ENCODE peak calls at places on chromosomes 4 and X, in nine cellular contexts. One of them, this sample, is unnamed.
A peak's percentile ranks its signal among the peaks of the same experiment; 100 is the strongest.

GRCh38 chrX:52574416-52575275 is 57.8 kb upstream of the XAGE1B start:
- DNase-seq in upper lobe of left lung: no peak
- DNase-seq in H1: no peak
- DNase-seq in Panc1: peak; percentile 18
- DNase-seq in transverse colon: peak; percentile 27
- DNase-seq in SK-N-SH: peak; percentile 45
- DNase-seq in sigmoid colon: no peak
- DNase-seq in GM23338: peak; percentile 80
- DNase-seq in HCT116: peak; percentile 22
- DNase-seq in this sample: peak; percentile 6

GRCh38 chr4:123827511-123827910 is 430.9 kb downstream of the SPRY1 start:
- DNase-seq in upper lobe of left lung: no peak
- DNase-seq in H1: no peak
- DNase-seq in Panc1: no peak
- DNase-seq in transverse colon: no peak
- DNase-seq in SK-N-SH: no peak
- DNase-seq in sigmoid colon: no peak
- DNase-seq in GM23338: no peak
- DNase-seq in HCT116: no peak
- DNase-seq in this sample: no peak

GRCh38 chrX:50988649-50989048 is 78.1 kb downstream of the BMP15 start:
- DNase-seq in upper lobe of left lung: no peak
- DNase-seq in H1: no peak
- DNase-seq in Panc1: peak; percentile 13
- DNase-seq in transverse colon: no peak
- DNase-seq in SK-N-SH: peak; percentile 29
- DNase-seq in sigmoid colon: no peak
- DNase-seq in GM23338: peak; percentile 49
- DNase-seq in HCT116: no peak
- DNase-seq in this sample: no peak

GRCh38 chr4:77415689-77416088 is 189.9 kb upstream of the CXCL13 start:
- DNase-seq in upper lobe of left lung: no peak
- DNase-seq in H1: no peak
- DNase-seq in Panc1: no peak
- DNase-seq in transverse colon: no peak
- DNase-seq in SK-N-SH: no peak
- DNase-seq in sigmoid colon: no peak
- DNase-seq in GM23338: no peak
- DNase-seq in HCT116: no peak
- DNase-seq in this sample: no peak

GRCh38 chr4:175252642-175253041 is 334.5 kb downstream of the ADAM29 start:
- DNase-seq in upper lobe of left lung: no peak
- DNase-seq in H1: no peak
- DNase-seq in Panc1: no peak
- DNase-seq in transverse colon: no peak
- DNase-seq in SK-N-SH: no peak
- DNase-seq in sigmoid colon: no peak
- DNase-seq in GM23338: peak; percentile 10
- DNase-seq in HCT116: no peak
- DNase-seq in this sample: no peak

GRCh38 chrX:68177542-68177941 is 255.8 kb downstream of the OPHN1 start:
- DNase-seq in upper lobe of left lung: no peak
- DNase-seq in H1: no peak
- DNase-seq in Panc1: no peak
- DNase-seq in transverse colon: no peak
- DNase-seq in SK-N-SH: no peak
- DNase-seq in sigmoid colon: no peak
- DNase-seq in GM23338: no peak
- DNase-seq in HCT116: no peak
- DNase-seq in this sample: no peak

GRCh38 chrX:64205441-64205734 is at the start of gene AMER1:
- DNase-seq in upper lobe of left lung: no peak
- DNase-seq in H1: no peak
- DNase-seq in Panc1: no peak
- DNase-seq in transverse colon: peak; percentile 58
- DNase-seq in SK-N-SH: no peak
- DNase-seq in sigmoid colon: no peak
- DNase-seq in GM23338: no peak
- DNase-seq in HCT116: no peak
- DNase-seq in this sample: no peak

GRCh38 chr4:3859571-3859970 is 93.4 kb downstream of the ADRA2C start:
- DNase-seq in upper lobe of left lung: peak; percentile 29
- DNase-seq in H1: no peak
- DNase-seq in Panc1: no peak
- DNase-seq in transverse colon: no peak
- DNase-seq in SK-N-SH: no peak
- DNase-seq in sigmoid colon: no peak
- DNase-seq in GM23338: no peak
- DNase-seq in HCT116: no peak
- DNase-seq in this sample: no peak

GRCh38 chr4:1723131-1723801 is 1.9 kb downstream of the TACC3 start:
- DNase-seq in upper lobe of left lung: no peak
- DNase-seq in H1: no peak
- DNase-seq in Panc1: no peak
- DNase-seq in transverse colon: no peak
- DNase-seq in SK-N-SH: no peak
- DNase-seq in sigmoid colon: no peak
- DNase-seq in GM23338: no peak
- DNase-seq in HCT116: no peak
- DNase-seq in this sample: no peak

GRCh38 chrX:34656842-34657780 is at the start of gene TMEM47:
- DNase-seq in upper lobe of left lung: peak; percentile 92
- DNase-seq in H1: peak; percentile 68
- DNase-seq in Panc1: no peak
- DNase-seq in transverse colon: peak; percentile 71
- DNase-seq in SK-N-SH: peak; percentile 75
- DNase-seq in sigmoid colon: peak; percentile 86
- DNase-seq in GM23338: peak; percentile 87
- DNase-seq in HCT116: no peak
- DNase-seq in this sample: no peak

GRCh38 chrX:14083783-14084182 is 54.1 kb upstream of the GEMIN8 start:
- DNase-seq in upper lobe of left lung: no peak
- DNase-seq in H1: no peak
- DNase-seq in Panc1: no peak
- DNase-seq in transverse colon: no peak
- DNase-seq in SK-N-SH: no peak
- DNase-seq in sigmoid colon: no peak
- DNase-seq in GM23338: no peak
- DNase-seq in HCT116: no peak
- DNase-seq in this sample: no peak

GRCh38 chr4:125316391-125316780 is 1.6 kb downstream of the FAT4 start:
- DNase-seq in upper lobe of left lung: peak; percentile 85
- DNase-seq in H1: no peak
- DNase-seq in Panc1: no peak
- DNase-seq in transverse colon: peak; percentile 15
- DNase-seq in SK-N-SH: peak; percentile 39
- DNase-seq in sigmoid colon: no peak
- DNase-seq in GM23338: peak; percentile 59
- DNase-seq in HCT116: no peak
- DNase-seq in this sample: no peak

GRCh38 chrX:123871309-123871708 is 11.5 kb downstream of the XIAP start:
- DNase-seq in upper lobe of left lung: no peak
- DNase-seq in H1: no peak
- DNase-seq in Panc1: no peak
- DNase-seq in transverse colon: no peak
- DNase-seq in SK-N-SH: no peak
- DNase-seq in sigmoid colon: no peak
- DNase-seq in GM23338: no peak
- DNase-seq in HCT116: no peak
- DNase-seq in this sample: no peak

GRCh38 chrX:56813318-56813837 is 84.3 kb downstream of the NBDY start:
- DNase-seq in upper lobe of left lung: no peak
- DNase-seq in H1: no peak
- DNase-seq in Panc1: no peak
- DNase-seq in transverse colon: no peak
- DNase-seq in SK-N-SH: no peak
- DNase-seq in sigmoid colon: no peak
- DNase-seq in GM23338: no peak
- DNase-seq in HCT116: no peak
- DNase-seq in this sample: no peak

GRCh38 chr4:66273110-66273509 is 602.8 kb upstream of the EPHA5 start:
- DNase-seq in upper lobe of left lung: no peak
- DNase-seq in H1: no peak
- DNase-seq in Panc1: no peak
- DNase-seq in transverse colon: no peak
- DNase-seq in SK-N-SH: no peak
- DNase-seq in sigmoid colon: no peak
- DNase-seq in GM23338: no peak
- DNase-seq in HCT116: no peak
- DNase-seq in this sample: no peak

GRCh38 chr4:91099666-91100065 is 972.5 kb downstream of the CCSER1 start:
- DNase-seq in upper lobe of left lung: no peak
- DNase-seq in H1: no peak
- DNase-seq in Panc1: no peak
- DNase-seq in transverse colon: no peak
- DNase-seq in SK-N-SH: no peak
- DNase-seq in sigmoid colon: no peak
- DNase-seq in GM23338: peak; percentile 15
- DNase-seq in HCT116: no peak
- DNase-seq in this sample: no peak

GRCh38 chrX:20140410-20140809 is 1.2 kb downstream of the EIF1AX start:
- DNase-seq in upper lobe of left lung: no peak
- DNase-seq in H1: no peak
- DNase-seq in Panc1: no peak
- DNase-seq in transverse colon: no peak
- DNase-seq in SK-N-SH: no peak
- DNase-seq in sigmoid colon: no peak
- DNase-seq in GM23338: no peak
- DNase-seq in HCT116: no peak
- DNase-seq in this sample: no peak

GRCh38 chr4:128709268-128709667 is 100.2 kb upstream of the JADE1 start:
- DNase-seq in upper lobe of left lung: no peak
- DNase-seq in H1: no peak
- DNase-seq in Panc1: no peak
- DNase-seq in transverse colon: no peak
- DNase-seq in SK-N-SH: no peak
- DNase-seq in sigmoid colon: no peak
- DNase-seq in GM23338: no peak
- DNase-seq in HCT116: no peak
- DNase-seq in this sample: no peak

GRCh38 chr4:38170380-38170779 is 210.2 kb downstream of the PTTG2 start:
- DNase-seq in upper lobe of left lung: no peak
- DNase-seq in H1: no peak
- DNase-seq in Panc1: no peak
- DNase-seq in transverse colon: no peak
- DNase-seq in SK-N-SH: no peak
- DNase-seq in sigmoid colon: no peak
- DNase-seq in GM23338: no peak
- DNase-seq in HCT116: no peak
- DNase-seq in this sample: no peak

DNA sequence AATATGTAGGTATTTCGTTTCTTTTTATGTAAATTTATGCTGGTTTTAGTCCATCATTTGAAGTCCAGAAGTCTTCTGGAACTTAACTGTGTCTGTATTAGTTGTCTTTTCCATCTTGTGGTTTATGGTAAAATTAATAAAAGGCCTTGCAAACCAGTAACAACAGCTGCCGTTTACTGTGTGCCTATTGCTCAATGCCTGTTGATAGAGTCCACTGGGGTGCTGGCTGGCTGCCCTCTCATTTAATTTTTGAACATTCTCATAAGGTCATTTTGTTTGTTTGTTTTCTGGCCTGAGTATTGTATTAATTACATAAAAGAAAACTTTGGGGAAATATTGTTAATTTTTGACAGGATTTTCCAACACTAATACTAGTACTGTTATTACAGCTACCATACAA is 98.0 kb downstream of the NAA11 start:
- DNase-seq in upper lobe of left lung: no peak
- DNase-seq in H1: no peak
- DNase-seq in Panc1: no peak
- DNase-seq in transverse colon: no peak
- DNase-seq in SK-N-SH: no peak
- DNase-seq in sigmoid colon: no peak
- DNase-seq in GM23338: no peak
- DNase-seq in HCT116: no peak
- DNase-seq in this sample: no peak
- TF ChIP-seq POLR2AphosphoS5 in upper lobe of left lung: no peak
- TF ChIP-seq POLR2AphosphoS5 in H1: no peak
- TF ChIP-seq POLR2AphosphoS5 in Panc1: no peak
- TF ChIP-seq POLR2AphosphoS5 in transverse colon: no peak
- TF ChIP-seq POLR2AphosphoS5 in SK-N-SH: no peak
- TF ChIP-seq POLR2AphosphoS5 in sigmoid colon: no peak
- TF ChIP-seq POLR2AphosphoS5 in GM23338: no peak
- TF ChIP-seq POLR2AphosphoS5 in HCT116: no peak
- TF ChIP-seq POLR2AphosphoS5 in this sample: no peak

GRCh38 chrX:40468033-40468979 is 112.5 kb upstream of the ATP6AP2 start:
- DNase-seq in upper lobe of left lung: no peak
- DNase-seq in H1: no peak
- DNase-seq in Panc1: peak; percentile 2
- DNase-seq in transverse colon: peak; percentile 59
- DNase-seq in SK-N-SH: peak; percentile 38
- DNase-seq in sigmoid colon: peak; percentile 75
- DNase-seq in GM23338: peak; percentile 39
- DNase-seq in HCT116: peak; percentile 47
- DNase-seq in this sample: no peak
- TF ChIP-seq POLR2AphosphoS5 in upper lobe of left lung: peak; percentile 46
- TF ChIP-seq POLR2AphosphoS5 in H1: no peak
- TF ChIP-seq POLR2AphosphoS5 in Panc1: no peak
- TF ChIP-seq POLR2AphosphoS5 in transverse colon: no peak
- TF ChIP-seq POLR2AphosphoS5 in SK-N-SH: no peak
- TF ChIP-seq POLR2AphosphoS5 in sigmoid colon: no peak
- TF ChIP-seq POLR2AphosphoS5 in GM23338: no peak
- TF ChIP-seq POLR2AphosphoS5 in HCT116: no peak
- TF ChIP-seq POLR2AphosphoS5 in this sample: no peak

DNA sequence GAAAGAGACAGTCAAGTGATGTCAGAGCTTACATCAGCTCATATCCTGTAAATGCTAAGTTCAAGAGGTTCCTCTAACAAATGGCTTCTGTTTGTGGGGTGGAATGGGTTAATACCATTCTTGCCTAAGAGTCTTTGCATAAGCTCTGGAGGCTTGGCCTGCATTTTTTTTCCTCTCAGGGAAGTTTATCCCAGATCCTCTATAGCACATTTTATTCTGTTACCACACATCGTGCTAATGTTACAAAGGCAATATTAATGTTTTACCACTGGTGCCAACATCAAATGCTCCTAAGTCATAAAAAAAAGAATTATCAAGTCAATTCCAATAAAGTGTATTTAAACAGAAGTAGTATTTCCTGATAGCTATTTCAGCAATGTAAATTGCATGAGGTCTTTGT is 2.9 kb upstream of the ADH6 start:
- DNase-seq in upper lobe of left lung: no peak
- DNase-seq in H1: no peak
- DNase-seq in Panc1: no peak
- DNase-seq in transverse colon: no peak
- DNase-seq in SK-N-SH: no peak
- DNase-seq in sigmoid colon: no peak
- DNase-seq in GM23338: peak; percentile 51
- DNase-seq in HCT116: no peak
- DNase-seq in this sample: no peak
- TF ChIP-seq POLR2AphosphoS5 in upper lobe of left lung: no peak
- TF ChIP-seq POLR2AphosphoS5 in H1: no peak
- TF ChIP-seq POLR2AphosphoS5 in Panc1: no peak
- TF ChIP-seq POLR2AphosphoS5 in transverse colon: no peak
- TF ChIP-seq POLR2AphosphoS5 in SK-N-SH: no peak
- TF ChIP-seq POLR2AphosphoS5 in sigmoid colon: no peak
- TF ChIP-seq POLR2AphosphoS5 in GM23338: no peak
- TF ChIP-seq POLR2AphosphoS5 in HCT116: no peak
- TF ChIP-seq POLR2AphosphoS5 in this sample: no peak

DNA sequence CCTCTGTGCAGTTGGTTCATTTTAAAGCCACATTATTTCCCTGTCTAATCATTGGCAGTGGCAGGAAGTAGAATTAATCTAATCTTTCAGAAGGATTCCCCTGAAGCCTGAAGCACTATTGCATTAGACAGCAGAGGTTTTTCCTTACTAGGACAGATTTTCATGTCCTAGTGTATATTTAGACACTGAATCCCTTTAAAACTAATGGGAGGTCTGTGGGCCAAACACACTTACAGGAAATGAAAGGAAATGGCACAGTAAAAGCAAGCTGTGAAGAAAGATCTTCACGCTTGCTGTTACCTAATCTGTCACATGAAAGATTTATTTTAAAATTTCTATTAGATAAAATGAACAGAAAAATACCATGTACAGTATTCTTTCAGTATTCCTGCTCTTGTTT is 165.2 kb downstream of the SLC39A8 start:
- DNase-seq in upper lobe of left lung: no peak
- DNase-seq in H1: no peak
- DNase-seq in Panc1: no peak
- DNase-seq in transverse colon: no peak
- DNase-seq in SK-N-SH: peak; percentile 33
- DNase-seq in sigmoid colon: no peak
- DNase-seq in GM23338: no peak
- DNase-seq in HCT116: no peak
- DNase-seq in this sample: no peak
- TF ChIP-seq POLR2AphosphoS5 in upper lobe of left lung: no peak
- TF ChIP-seq POLR2AphosphoS5 in H1: no peak
- TF ChIP-seq POLR2AphosphoS5 in Panc1: no peak
- TF ChIP-seq POLR2AphosphoS5 in transverse colon: no peak
- TF ChIP-seq POLR2AphosphoS5 in SK-N-SH: no peak
- TF ChIP-seq POLR2AphosphoS5 in sigmoid colon: no peak
- TF ChIP-seq POLR2AphosphoS5 in GM23338: no peak
- TF ChIP-seq POLR2AphosphoS5 in HCT116: no peak
- TF ChIP-seq POLR2AphosphoS5 in this sample: no peak

This sample was measured in GM12892.